ENCODE peak calls at places on chromosomes 6 and 20, in four cellular contexts. One of them, this sample, is unnamed.

GRCh38 chr6:25405442-25405841 is 126.3 kb downstream of the CARMIL1 start:
- DNase-seq in GM23338: no peak
- DNase-seq in GM23248: no peak
- DNase-seq in PC-3: no peak
- DNase-seq in this sample: peak

GRCh38 chr20:32585011-32585518 is at the start of gene NOL4L:
- DNase-seq in GM23338: peak
- DNase-seq in GM23248: peak
- DNase-seq in PC-3: peak
- DNase-seq in this sample: peak

GRCh38 chr6:76703786-76704185 is 631.3 kb upstream of the IMPG1 start:
- DNase-seq in GM23338: peak
- DNase-seq in GM23248: peak
- DNase-seq in PC-3: no peak
- DNase-seq in this sample: no peak

GRCh38 chr20:45937765-45938164 is 3.3 kb downstream of the PCIF1 start:
- DNase-seq in GM23338: no peak
- DNase-seq in GM23248: no peak
- DNase-seq in PC-3: no peak
- DNase-seq in this sample: no peak

GRCh38 chr6:14804444-14805210 is 441.2 kb upstream of the JARID2 start:
- DNase-seq in GM23338: no peak
- DNase-seq in GM23248: peak
- DNase-seq in PC-3: no peak
- DNase-seq in this sample: no peak

GRCh38 chr6:167678102-167679101 is 148.3 kb upstream of the AFDN start:
- DNase-seq in GM23338: peak
- DNase-seq in GM23248: no peak
- DNase-seq in PC-3: no peak
- DNase-seq in this sample: no peak

GRCh38 chr20:52804455-52804966 is 167.6 kb upstream of the TSHZ2 start:
- DNase-seq in GM23338: no peak
- DNase-seq in GM23248: no peak
- DNase-seq in PC-3: no peak
- DNase-seq in this sample: no peak

GRCh38 chr20:13228771-13229170 is 7.7 kb downstream of the ISM1 start:
- DNase-seq in GM23338: no peak
- DNase-seq in GM23248: no peak
- DNase-seq in PC-3: no peak
- DNase-seq in this sample: no peak

GRCh38 chr6:36720251-36721141 is 22.9 kb downstream of the RAB44 start:
- DNase-seq in GM23338: no peak
- DNase-seq in GM23248: no peak
- DNase-seq in PC-3: no peak
- DNase-seq in this sample: peak

GRCh38 chr6:119348308-119349040 is 1.1 kb downstream of the MAN1A1 start:
- DNase-seq in GM23338: peak
- DNase-seq in GM23248: peak
- DNase-seq in PC-3: no peak
- DNase-seq in this sample: peak

GRCh38 chr20:59825944-59826759 is 107.3 kb downstream of the SYCP2 start:
- DNase-seq in GM23338: no peak
- DNase-seq in GM23248: no peak
- DNase-seq in PC-3: peak
- DNase-seq in this sample: no peak

GRCh38 chr6:35557239-35557638 is 44.5 kb upstream of the TULP1 start:
- DNase-seq in GM23338: no peak
- DNase-seq in GM23248: no peak
- DNase-seq in PC-3: no peak
- DNase-seq in this sample: no peak

GRCh38 chr6:33642897-33643296 is 21.8 kb downstream of the ITPR3 start:
- DNase-seq in GM23338: no peak
- DNase-seq in GM23248: no peak
- DNase-seq in PC-3: no peak
- DNase-seq in this sample: no peak

GRCh38 chr20:44069203-44069931 is 117.6 kb downstream of the JPH2 start:
- DNase-seq in GM23338: no peak
- DNase-seq in GM23248: no peak
- DNase-seq in PC-3: no peak
- DNase-seq in this sample: no peak

GRCh38 chr6:33116881-33117711 is 41.3 kb downstream of the HLA-DPB1 start:
- DNase-seq in GM23338: peak
- DNase-seq in GM23248: peak
- DNase-seq in PC-3: no peak
- DNase-seq in this sample: no peak

GRCh38 chr20:36794116-36794474 is 20.5 kb upstream of the DSN1 start:
- DNase-seq in GM23338: no peak
- DNase-seq in GM23248: no peak
- DNase-seq in PC-3: no peak
- DNase-seq in this sample: no peak

GRCh38 chr6:37725967-37726366 is 28.3 kb upstream of the MDGA1 start:
- DNase-seq in GM23338: no peak
- DNase-seq in GM23248: no peak
- DNase-seq in PC-3: peak
- DNase-seq in this sample: no peak

GRCh38 chr20:46151936-46152335 is 33.8 kb downstream of the CD40 start:
- DNase-seq in GM23338: peak
- DNase-seq in GM23248: no peak
- DNase-seq in PC-3: peak
- DNase-seq in this sample: peak

GRCh38 chr6:6872924-6873344 is 234.8 kb upstream of the RREB1 start:
- DNase-seq in GM23338: peak
- DNase-seq in GM23248: no peak
- DNase-seq in PC-3: no peak
- DNase-seq in this sample: no peak

GRCh38 chr20:5834436-5835005 is 84.3 kb downstream of the SHLD1 start:
- DNase-seq in GM23338: no peak
- DNase-seq in GM23248: no peak
- DNase-seq in PC-3: no peak
- DNase-seq in this sample: no peak

GRCh38 chr20:1423625-1424106 is 30.8 kb upstream of the FKBP1A start:
- DNase-seq in GM23338: peak
- DNase-seq in GM23248: peak
- DNase-seq in PC-3: peak
- DNase-seq in this sample: peak

GRCh38 chr20:35575958-35576357 is 34.1 kb downstream of the ERGIC3 start:
- DNase-seq in GM23338: no peak
- DNase-seq in GM23248: no peak
- DNase-seq in PC-3: peak
- DNase-seq in this sample: no peak

GRCh38 chr20:2693286-2693995 is 861 bp downstream of the EBF4 start:
- DNase-seq in GM23338: peak
- DNase-seq in GM23248: peak
- DNase-seq in PC-3: no peak
- DNase-seq in this sample: no peak

GRCh38 chr20:63599396-63600050 is 25.5 kb upstream of the HELZ2 start:
- DNase-seq in GM23338: no peak
- DNase-seq in GM23248: no peak
- DNase-seq in PC-3: no peak
- DNase-seq in this sample: no peak

GRCh38 chr6:152267967-152268845 is 369.0 kb downstream of the SYNE1 start:
- DNase-seq in GM23338: peak
- DNase-seq in GM23248: peak
- DNase-seq in PC-3: peak
- DNase-seq in this sample: peak

GRCh38 chr20:24100370-24101011 is 111.9 kb upstream of the GGTLC1 start:
- DNase-seq in GM23338: peak
- DNase-seq in GM23248: peak
- DNase-seq in PC-3: peak
- DNase-seq in this sample: peak

DNA sequence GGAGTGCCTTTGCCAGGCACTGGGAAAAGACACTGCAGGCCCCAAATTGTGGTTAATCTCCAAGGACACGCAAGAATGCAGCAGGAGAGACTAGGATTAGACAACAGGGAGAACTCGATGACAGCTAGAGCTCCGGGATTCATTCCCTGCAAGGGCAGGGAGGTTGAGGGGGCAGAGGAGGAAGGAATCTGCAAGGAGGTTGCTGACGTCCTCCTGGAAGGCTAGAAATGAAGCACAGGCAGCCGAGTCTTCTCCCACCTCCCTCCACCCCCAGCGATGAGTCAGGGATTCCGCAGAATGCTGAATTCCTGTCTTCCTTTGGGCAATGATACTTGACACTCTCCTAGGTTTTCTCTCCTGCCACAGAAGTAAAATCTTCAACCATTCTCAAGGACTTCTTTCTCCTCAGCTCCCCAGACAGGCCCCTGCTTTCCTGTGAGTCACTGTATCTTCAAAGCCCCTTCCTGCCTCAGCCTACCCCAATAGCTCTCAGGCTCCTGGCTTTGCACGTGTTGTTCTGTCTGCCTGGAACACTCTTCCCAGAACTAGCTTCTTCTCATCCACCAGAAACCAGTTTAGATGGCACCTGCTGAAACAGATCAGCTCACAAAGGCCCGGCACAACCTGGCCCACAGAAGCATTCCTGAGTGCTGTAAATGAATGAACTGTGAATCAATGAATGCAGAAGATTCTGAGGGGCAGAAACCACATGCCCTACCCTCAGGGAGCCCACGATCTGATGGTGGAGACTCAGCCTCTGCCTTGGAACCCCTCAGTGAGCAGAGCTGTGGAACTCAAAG is 85.6 kb downstream of the MRPL14 start:
- DNase-seq in GM23338: peak
- DNase-seq in GM23248: peak
- DNase-seq in PC-3: peak
- DNase-seq in this sample: no peak
- TF ChIP-seq EZH2phosphoT487 in GM23338: no peak
- TF ChIP-seq EZH2phosphoT487 in GM23248: no peak
- TF ChIP-seq EZH2phosphoT487 in PC-3: no peak
- TF ChIP-seq EZH2phosphoT487 in this sample: no peak

GRCh38 chr20:4812216-4812615 is 90.5 kb downstream of the PRND start:
- DNase-seq in GM23338: no peak
- DNase-seq in GM23248: no peak
- DNase-seq in PC-3: no peak
- DNase-seq in this sample: peak
- H3K27ac ChIP-seq in GM23338: no peak
- H3K27ac ChIP-seq in GM23248: no peak
- H3K27ac ChIP-seq in PC-3: no peak
- H3K27ac ChIP-seq in this sample: peak

DNA sequence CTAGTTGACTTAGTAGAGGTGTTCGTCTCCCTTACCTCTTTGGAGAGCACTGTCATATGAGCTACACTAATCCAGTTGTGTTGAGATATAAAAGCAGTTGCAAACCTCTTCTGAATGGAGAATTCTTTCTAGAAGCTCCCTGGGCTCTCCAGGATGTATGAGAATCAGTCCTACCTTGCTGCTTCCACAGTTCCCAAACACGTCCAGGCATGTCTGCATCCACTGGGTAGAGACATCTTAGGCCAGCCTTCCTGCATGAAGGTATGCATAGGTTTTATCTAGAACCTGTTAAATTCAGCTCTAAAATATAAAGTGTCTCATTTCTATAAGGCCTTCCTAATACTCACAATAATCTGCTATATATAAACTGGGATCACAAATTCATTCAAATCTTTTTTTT is 297.7 kb downstream of the CDC5L start:
- DNase-seq in GM23338: no peak
- DNase-seq in GM23248: no peak
- DNase-seq in PC-3: no peak
- DNase-seq in this sample: no peak
- TF ChIP-seq EZH2phosphoT487 in GM23338: no peak
- TF ChIP-seq EZH2phosphoT487 in GM23248: no peak
- TF ChIP-seq EZH2phosphoT487 in PC-3: no peak
- TF ChIP-seq EZH2phosphoT487 in this sample: no peak

DNA sequence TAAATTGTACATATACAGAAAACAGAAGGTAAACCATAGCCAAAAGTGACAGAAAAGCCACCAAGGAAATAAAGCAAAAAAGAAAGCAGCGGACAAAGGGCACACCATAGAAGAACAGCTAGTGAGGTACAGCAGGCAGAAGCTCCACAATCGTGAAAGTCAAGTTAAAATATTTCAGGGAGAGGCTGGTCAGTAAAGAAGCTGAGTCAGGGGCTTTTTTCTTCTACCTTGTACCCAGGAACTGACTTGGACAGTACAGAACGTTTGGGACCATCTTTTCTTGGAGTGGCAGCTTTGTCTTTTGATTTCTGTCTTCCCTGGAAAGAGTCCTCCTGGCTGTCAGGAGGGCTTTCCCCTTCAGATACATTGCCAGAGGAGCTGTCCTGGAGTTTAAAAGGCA is 8.1 kb downstream of the C6orf120 start:
- DNase-seq in GM23338: no peak
- DNase-seq in GM23248: no peak
- DNase-seq in PC-3: no peak
- DNase-seq in this sample: no peak
- H3K27ac ChIP-seq in GM23338: no peak
- H3K27ac ChIP-seq in GM23248: no peak
- H3K27ac ChIP-seq in PC-3: no peak
- H3K27ac ChIP-seq in this sample: no peak

GRCh38 chr6:154156135-154156948 is 117.3 kb downstream of the OPRM1 start:
- DNase-seq in GM23338: peak
- DNase-seq in GM23248: peak
- DNase-seq in PC-3: peak
- DNase-seq in this sample: peak
- TF ChIP-seq EZH2phosphoT487 in GM23338: no peak
- TF ChIP-seq EZH2phosphoT487 in GM23248: no peak
- TF ChIP-seq EZH2phosphoT487 in PC-3: no peak
- TF ChIP-seq EZH2phosphoT487 in this sample: no peak

DNA sequence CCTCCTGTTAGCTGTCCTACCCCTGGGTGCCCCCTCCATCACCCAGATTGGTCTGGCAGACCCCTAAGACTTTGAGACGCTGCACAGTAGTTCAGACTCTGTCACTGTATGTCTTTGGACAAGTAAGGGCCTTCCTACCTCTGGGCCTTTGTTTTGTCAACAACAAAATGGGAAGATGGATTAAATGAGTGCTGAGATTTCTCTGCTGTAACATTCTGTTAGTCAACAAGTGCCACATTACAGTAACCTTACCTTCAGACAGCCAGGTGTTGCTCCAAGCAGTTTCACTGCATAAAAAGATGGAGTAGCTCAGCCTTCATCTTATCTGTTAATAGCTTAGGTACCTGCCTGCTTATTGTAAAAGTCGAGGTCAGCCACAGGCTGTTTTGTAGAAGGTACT is 16.0 kb downstream of the CHMP4B start:
- DNase-seq in GM23338: no peak
- DNase-seq in GM23248: no peak
- DNase-seq in PC-3: no peak
- DNase-seq in this sample: no peak
- H3K27ac ChIP-seq in GM23338: peak
- H3K27ac ChIP-seq in GM23248: no peak
- H3K27ac ChIP-seq in PC-3: no peak
- H3K27ac ChIP-seq in this sample: peak

GRCh38 chr6:28914941-28915340 is 8.8 kb downstream of the TRIM27 start:
- DNase-seq in GM23338: no peak
- DNase-seq in GM23248: no peak
- DNase-seq in PC-3: no peak
- DNase-seq in this sample: no peak
- TF ChIP-seq EZH2phosphoT487 in GM23338: no peak
- TF ChIP-seq EZH2phosphoT487 in GM23248: no peak
- TF ChIP-seq EZH2phosphoT487 in PC-3: no peak
- TF ChIP-seq EZH2phosphoT487 in this sample: no peak

This sample was measured in OCI-LY7.